ENCODE peak calls at places on chromosomes 13 and 19, in four cellular contexts. Y is pancreas, B is fibroblast of pulmonary artery, M is H9. P is an unnamed sample.

GRCh38 chr13:40994581-40995230 is 24.4 kb downstream of the ELF1 start:
- DNase-seq in Y (no peak), M (no peak), B (no peak), P (no peak)

GRCh38 chr13:106619688-106620555 is 52.0 kb upstream of the ARGLU1 start:
- DNase-seq in M (peak; percentile 51), Y (peak; percentile 17), B (peak; percentile 78), P (no peak)

GRCh38 chr13:34764246-34764645 is 177.8 kb upstream of the NBEA start:
- DNase-seq in B (no peak), Y (no peak), M (no peak), P (no peak)

GRCh38 chr13:110716235-110716505 is 2.7 kb downstream of the ING1 start:
- DNase-seq in Y (peak; percentile 49), M (no peak), B (peak; percentile 19), P (no peak)

GRCh38 chr19:10262771-10263170 is 8.1 kb upstream of the ICAM1 start:
- DNase-seq in Y (no peak), M (no peak), B (peak; percentile 38), P (no peak)

GRCh38 chr19:17524651-17525050 is 13.2 kb downstream of the PGLS start:
- DNase-seq in B (no peak), Y (no peak), M (no peak), P (no peak)

GRCh38 chr19:14072535-14073231 is at the start of gene MISP3:
- DNase-seq in M (no peak), Y (peak; percentile 87), B (no peak), P (no peak)

GRCh38 chr19:48490980-48491792 is 20.4 kb downstream of the LMTK3 start:
- DNase-seq in B (no peak), M (peak; percentile 90), Y (no peak), P (no peak)

GRCh38 chr19:44875666-44876418 is 15.2 kb upstream of the TOMM40 start:
- DNase-seq in Y (peak; percentile 48), B (peak; percentile 57), M (no peak), P (no peak)

GRCh38 chr19:8575467-8575997 is 1.7 kb downstream of the MYO1F start:
- DNase-seq in Y (no peak), B (peak; percentile 40), M (peak; percentile 69), P (no peak)

GRCh38 chr19:10431943-10432735 is 11.8 kb downstream of the PDE4A start:
- DNase-seq in Y (peak; percentile 74), M (peak; percentile 69), B (peak; percentile 27), P (no peak)

GRCh38 chr19:53789708-53790678 is 34.1 kb downstream of the NLRP12 start:
- DNase-seq in Y (no peak), M (no peak), B (no peak), P (no peak)

GRCh38 chr19:35126624-35126959 is 8.3 kb downstream of the LGI4 start:
- DNase-seq in B (no peak), Y (no peak), M (peak; percentile 51), P (no peak)

GRCh38 chr13:50202485-50202884 is 187.2 kb downstream of the KCNRG start:
- DNase-seq in B (no peak), Y (no peak), M (no peak), P (no peak)

GRCh38 chr19:53102701-53103140 is 501 bp downstream of the ZNF160 start:
- DNase-seq in M (no peak), Y (peak; percentile 12), B (peak; percentile 44), P (no peak)

GRCh38 chr13:56110751-56111150 is 1030.0 kb upstream of the PRR20A start:
- DNase-seq in B (no peak), Y (no peak), M (no peak), P (no peak)

GRCh38 chr13:43132228-43132627 is 108.8 kb downstream of the DNAJC15 start:
- DNase-seq in M (peak; percentile 77), Y (no peak), B (peak; percentile 50), P (no peak)

GRCh38 chr19:53394522-53394973 is 401 bp upstream of the ZNF765 start:
- DNase-seq in Y (peak; percentile 25), B (no peak), M (peak; percentile 83), P (no peak)

GRCh38 chr13:46804391-46804815 is 7.4 kb upstream of the ESD start:
- DNase-seq in Y (no peak), M (no peak), B (peak; percentile 82), P (no peak)

GRCh38 chr19:53172892-53173291 is 14.0 kb upstream of the ZNF347 start:
- DNase-seq in B (peak; percentile 25), Y (no peak), M (no peak), P (no peak)

GRCh38 chr19:8529369-8530006 is 15.5 kb upstream of the ZNF414 start:
- DNase-seq in M (no peak), B (no peak), Y (no peak), P (no peak)

DNA sequence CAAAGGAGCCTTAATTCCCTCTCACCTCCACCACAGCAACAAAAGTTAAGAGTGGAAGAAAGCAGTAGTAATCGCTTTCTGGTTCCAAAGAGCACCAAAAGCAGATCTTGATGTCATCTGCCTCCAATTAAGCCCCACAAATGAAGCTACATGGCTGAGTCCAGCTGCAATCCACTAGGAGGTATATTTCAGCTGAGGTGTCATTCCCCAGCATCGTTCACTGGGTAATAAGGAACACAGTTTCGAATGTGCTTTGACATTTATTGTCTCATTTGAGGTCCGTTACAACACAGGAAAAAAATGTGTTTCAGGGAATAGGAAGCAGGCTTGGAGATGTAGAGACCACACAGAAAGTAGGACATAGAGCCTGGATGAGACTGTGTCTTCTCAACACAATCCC is 190.4 kb downstream of the DCLK1 start:
- DNase-seq in M (no peak), B (no peak), Y (no peak), P (no peak)
- TF ChIP-seq CTCF in M (no peak), B (no peak), Y (no peak), P (no peak)

GRCh38 chr13:59677430-59677829 is 486.3 kb downstream of the DIAPH3 start:
- DNase-seq in Y (no peak), B (no peak), M (no peak), P (no peak)

GRCh38 chr13:59679239-59679638 is 484.5 kb downstream of the DIAPH3 start:
- DNase-seq in B (no peak), Y (no peak), M (no peak), P (no peak)

GRCh38 chr13:59677966-59678814 is 485.5 kb downstream of the DIAPH3 start:
- DNase-seq in Y (peak; percentile 6), M (no peak), B (peak; percentile 87), P (no peak)

GRCh38 chr13:59681630-59682311 is 482.0 kb downstream of the DIAPH3 start:
- DNase-seq in Y (no peak), M (no peak), B (no peak), P (no peak)

GRCh38 chr13:59680429-59681024 is 483.2 kb downstream of the DIAPH3 start:
- DNase-seq in M (no peak), Y (no peak), B (peak; percentile 48), P (no peak)
- TF ChIP-seq CTCF in M (peak; percentile 88), Y (peak; percentile 62), B (peak; percentile 81), P (peak; percentile 92)

DNA sequence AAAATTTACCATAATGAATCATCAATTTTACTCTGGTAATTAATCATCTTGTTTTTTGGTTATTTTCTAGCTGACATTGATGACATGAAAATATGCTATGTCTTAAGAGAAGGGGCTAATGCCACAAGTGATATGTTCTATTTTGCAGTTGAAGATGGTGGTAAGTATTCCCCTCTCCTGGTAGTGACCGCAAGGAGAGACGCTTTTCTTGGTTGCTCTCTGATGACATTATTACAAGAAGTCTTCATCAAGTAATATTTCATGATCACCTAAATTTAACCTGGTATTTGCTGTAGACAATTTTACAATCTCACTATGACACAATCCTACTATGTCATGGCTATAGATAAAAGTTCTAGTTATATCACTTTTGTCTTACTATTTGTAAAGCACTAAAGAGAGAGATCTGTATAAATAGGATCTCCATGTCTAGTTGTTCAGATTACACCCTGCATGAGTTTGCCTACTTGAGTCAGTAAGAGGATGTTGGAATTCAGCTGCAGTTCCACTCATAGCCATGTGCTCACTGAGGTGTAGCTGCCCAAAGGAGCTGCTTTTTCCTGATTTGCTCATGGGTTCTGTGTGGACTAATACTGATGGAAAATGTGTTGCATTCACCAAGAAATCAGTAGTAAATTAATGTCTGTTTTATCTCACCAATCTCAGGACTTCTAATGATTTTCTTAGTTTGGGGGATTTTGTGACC is 10.9 kb downstream of the FREM2 start:
- DNase-seq in Y (no peak), B (no peak), M (no peak), P (no peak)
- TF ChIP-seq CTCF in Y (no peak), B (no peak), M (peak; percentile 24), P (peak; percentile 11)

GRCh38 chr13:73228546-73228945 is 169.7 kb downstream of the KLF5 start:
- DNase-seq in M (no peak), B (peak; percentile 18), Y (no peak), P (no peak)
- TF ChIP-seq CTCF in M (no peak), B (peak; percentile 18), Y (no peak), P (peak; percentile 57)

DNA sequence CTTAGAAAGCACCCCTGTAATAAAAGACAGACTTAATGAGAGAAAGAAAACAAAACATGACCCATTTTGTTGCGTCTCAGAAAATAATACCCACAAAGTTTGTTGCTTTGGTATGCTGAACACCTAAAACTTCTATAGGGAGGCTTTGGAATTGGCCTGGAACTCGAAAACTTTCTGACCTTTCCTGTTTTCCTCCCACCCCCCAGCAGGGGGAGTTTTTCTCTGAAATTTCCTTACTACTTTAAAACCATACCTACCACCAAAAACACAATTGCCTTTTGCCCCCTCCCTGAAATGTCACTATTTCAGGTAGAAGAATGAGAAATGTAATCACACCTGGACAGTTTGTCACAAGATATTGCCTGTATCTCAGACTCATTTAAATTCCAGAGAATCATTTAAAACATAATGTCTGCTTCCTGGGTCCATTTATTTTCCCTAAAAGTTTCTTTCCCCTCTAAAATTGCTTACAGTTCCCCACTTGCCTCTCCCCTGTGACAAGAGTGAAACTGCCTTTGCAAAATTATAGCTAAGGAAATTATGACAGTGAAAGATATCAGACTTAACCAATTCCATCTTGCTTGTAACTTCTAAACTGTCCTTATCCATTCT is 2700.2 kb downstream of the PCDH9 start:
- DNase-seq in Y (no peak), M (peak; percentile 40), B (peak; percentile 26), P (no peak)
- TF ChIP-seq CTCF in Y (peak; percentile 22), M (peak; percentile 81), B (peak; percentile 66), P (peak; percentile 77)

DNA sequence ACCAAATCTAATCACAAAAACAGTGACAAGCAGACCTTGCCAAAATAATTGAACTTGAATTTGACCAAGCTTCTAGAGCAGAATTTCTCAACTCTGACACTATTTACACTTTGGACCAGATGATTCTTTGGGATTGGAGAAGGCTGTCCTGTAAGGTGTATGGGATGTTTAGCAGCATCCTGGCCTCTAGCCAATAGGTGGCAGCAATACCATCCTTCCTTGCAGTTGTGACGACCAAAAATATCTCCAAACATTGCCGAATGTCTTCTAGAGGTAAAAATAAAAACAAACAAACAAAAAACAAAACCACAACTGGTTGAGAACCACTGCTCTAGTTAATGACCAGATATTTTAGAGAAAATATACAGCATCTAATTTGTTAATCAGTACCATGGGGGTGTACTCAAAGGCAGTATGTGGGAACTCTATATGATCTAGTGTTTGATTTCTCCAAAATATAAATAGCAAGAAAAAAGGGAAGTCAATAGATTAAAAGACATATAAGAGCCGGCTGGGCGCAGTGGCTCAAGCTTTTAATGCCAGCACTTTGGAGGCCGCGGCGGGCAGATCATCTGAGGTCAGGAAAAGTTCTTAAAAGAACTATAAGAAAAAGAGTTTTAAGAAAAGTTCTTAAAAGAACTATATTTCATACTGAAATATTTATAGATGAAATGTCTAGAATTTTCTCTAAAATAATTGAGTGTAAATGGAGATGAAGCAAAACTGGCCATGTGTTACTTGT is 60.9 kb upstream of the ZNF527 start:
- DNase-seq in Y (no peak), B (no peak), M (no peak), P (no peak)
- TF ChIP-seq CTCF in Y (no peak), B (no peak), M (peak; percentile 72), P (peak; percentile 28)

GRCh38 chr13:113816925-113817859 is 46.7 kb downstream of the GAS6 start:
- DNase-seq in M (peak; percentile 91), B (peak; percentile 88), Y (peak; percentile 86), P (no peak)
- TF ChIP-seq CTCF in M (peak; percentile 81), B (peak; percentile 81), Y (peak; percentile 78), P (peak; percentile 86)